ENCODE peak calls at places on chromosomes 13 and 19, in six cellular contexts. J is NCI-H1436, L is anterior cingulate cortex, W is stomach, X is NAMALWA, Z is NCI-H460. G is an unnamed sample.

GRCh38 chr13:21735621-21736401 is 64.9 kb downstream of the FGF9 start:
- DNase-seq in J (peak), X (no peak), W (no peak), Z (no peak), L (no peak), G (no peak)

GRCh38 chr19:6340493-6341201 is 7.2 kb upstream of the ACER1 start:
- DNase-seq in W (no peak), L (no peak), X (peak), Z (no peak), J (no peak), G (no peak)

GRCh38 chr13:30810261-30810701 is 74.9 kb downstream of the ALOX5AP start:
- DNase-seq in W (no peak), Z (no peak), J (no peak), L (no peak), X (no peak), G (no peak)

GRCh38 chr13:60655268-60655667 is 258.2 kb downstream of the TDRD3 start:
- DNase-seq in W (no peak), Z (no peak), L (no peak), J (no peak), X (no peak), G (no peak)

GRCh38 chr13:33033361-33033812 is 17.2 kb downstream of the KL start:
- DNase-seq in X (no peak), Z (no peak), L (no peak), W (no peak), J (no peak), G (no peak)

GRCh38 chr13:102609696-102610095 is 12.9 kb downstream of the TPP2 start:
- DNase-seq in J (no peak), X (no peak), L (no peak), Z (no peak), W (no peak), G (no peak)

GRCh38 chr19:46602392-46603194 is 1.5 kb downstream of the CALM3 start:
- DNase-seq in Z (no peak), L (no peak), W (no peak), J (no peak), X (no peak), G (no peak)

GRCh38 chr13:96781141-96781540 is 213.1 kb downstream of the OXGR1 start:
- DNase-seq in L (peak), W (no peak), Z (no peak), X (no peak), J (no peak), G (no peak)

GRCh38 chr13:37685206-37685605 is 86.6 kb upstream of the POSTN start:
- DNase-seq in L (no peak), J (no peak), Z (no peak), X (no peak), W (no peak), G (no peak)

GRCh38 chr13:67964091-67964490 is 734.0 kb upstream of the PCDH9 start:
- DNase-seq in Z (no peak), L (no peak), W (no peak), X (no peak), J (no peak), G (no peak)

GRCh38 chr13:113305208-113305607 is 8.2 kb downstream of the LAMP1 start:
- DNase-seq in W (no peak), X (no peak), Z (no peak), L (no peak), J (no peak), G (peak)

GRCh38 chr19:13796301-13797057 is 1.2 kb downstream of the ZSWIM4 start:
- DNase-seq in Z (no peak), J (no peak), X (no peak), W (peak), L (no peak), G (peak)

GRCh38 chr19:46131485-46132143 is 7.1 kb upstream of the IGFL3 start:
- DNase-seq in J (no peak), X (no peak), W (no peak), Z (no peak), L (no peak), G (no peak)

GRCh38 chr19:39187552-39187943 is 9.2 kb upstream of the NCCRP1 start:
- DNase-seq in Z (no peak), W (no peak), J (no peak), X (no peak), L (no peak), G (no peak)

GRCh38 chr19:43504426-43505185 is at the start of gene PHLDB3:
- DNase-seq in L (no peak), W (peak), Z (no peak), J (peak), X (no peak), G (no peak)

GRCh38 chr19:53867225-53868090 is at the start of gene MYADM:
- DNase-seq in J (no peak), Z (peak), W (peak), L (peak), X (peak), G (peak)

GRCh38 chr19:5154799-5155426 is 185.7 kb downstream of the PTPRS start:
- DNase-seq in X (no peak), J (no peak), L (no peak), Z (no peak), W (no peak), G (no peak)

GRCh38 chr13:19606152-19606551 is 27.3 kb upstream of the MPHOSPH8 start:
- DNase-seq in X (no peak), J (no peak), Z (no peak), L (peak), W (no peak), G (no peak)

GRCh38 chr19:35852029-35852780 is at the start of gene NPHS1:
- DNase-seq in W (no peak), Z (no peak), X (no peak), L (no peak), J (no peak), G (no peak)

GRCh38 chr13:26230703-26231102 is 8.6 kb upstream of the RNF6 start:
- DNase-seq in Z (no peak), J (no peak), X (no peak), W (no peak), L (no peak), G (no peak)

GRCh38 chr19:5214371-5214770 is 126.2 kb downstream of the PTPRS start:
- DNase-seq in W (no peak), J (no peak), X (no peak), L (no peak), Z (no peak), G (no peak)

GRCh38 chr19:55251296-55252081 is 7.3 kb downstream of the PPP6R1 start:
- DNase-seq in Z (no peak), L (no peak), X (no peak), J (no peak), W (peak), G (no peak)

GRCh38 chr13:113881614-113882265 is 17.9 kb upstream of the GAS6 start:
- DNase-seq in W (peak), X (no peak), Z (no peak), L (no peak), J (no peak), G (no peak)

GRCh38 chr13:45481688-45482087 is 16.9 kb downstream of the COG3 start:
- DNase-seq in X (no peak), Z (no peak), L (no peak), W (no peak), J (no peak), G (no peak)

GRCh38 chr19:2171349-2172145 is 7.8 kb downstream of the DOT1L start:
- DNase-seq in L (no peak), J (peak), X (peak), Z (no peak), W (peak), G (no peak)

GRCh38 chr19:4493104-4493928 is 21.2 kb downstream of the HDGFL2 start:
- DNase-seq in J (no peak), W (no peak), L (no peak), X (peak), Z (no peak), G (no peak)

GRCh38 chr19:2782357-2782935 is 627 bp downstream of the SGTA start:
- DNase-seq in Z (no peak), W (no peak), X (peak), L (no peak), J (no peak), G (no peak)

GRCh38 chr19:40219721-40220276 is 1.6 kb upstream of the TTC9B start:
- DNase-seq in X (peak), L (no peak), J (peak), W (no peak), Z (peak), G (peak)

GRCh38 chr13:91988331-91988730 is 589.9 kb downstream of the GPC5 start:
- DNase-seq in X (no peak), Z (no peak), L (no peak), J (no peak), W (no peak), G (no peak)

GRCh38 chr19:35757231-35757748 is 461 bp upstream of the HSPB6 start:
- DNase-seq in X (no peak), Z (no peak), J (no peak), W (peak), L (peak), G (peak)

GRCh38 chr13:105984236-105984635 is 551.2 kb downstream of the EFNB2 start:
- DNase-seq in L (no peak), J (no peak), W (no peak), Z (no peak), X (no peak), G (no peak)

GRCh38 chr19:1948676-1949075 is 7.7 kb downstream of the CSNK1G2 start:
- DNase-seq in J (no peak), Z (no peak), X (no peak), W (no peak), L (no peak), G (no peak)

GRCh38 chr13:113548778-113549621 is 35.6 kb upstream of the TFDP1 start:
- DNase-seq in Z (no peak), J (no peak), L (no peak), X (no peak), W (no peak), G (no peak)

GRCh38 chr19:13808856-13809255 is 13.6 kb downstream of the ZSWIM4 start:
- DNase-seq in L (no peak), Z (no peak), J (no peak), X (no peak), W (no peak), G (no peak)

GRCh38 chr19:33048806-33049676 is 15.6 kb downstream of the RHPN2 start:
- DNase-seq in X (no peak), J (no peak), L (no peak), Z (no peak), W (peak), G (no peak)

GRCh38 chr19:2721570-2722540 is 683 bp upstream of the DIRAS1 start:
- DNase-seq in X (no peak), J (no peak), Z (no peak), W (no peak), L (no peak), G (no peak)

GRCh38 chr13:112781881-112782361 is 92.1 kb downstream of the ATP11A start:
- DNase-seq in J (no peak), L (no peak), W (peak), Z (no peak), X (no peak), G (no peak)

GRCh38 chr19:48746738-48747575 is at the start of gene IZUMO1:
- DNase-seq in X (peak), Z (peak), J (no peak), W (peak), L (peak), G (peak)

GRCh38 chr19:53871448-53871847 is 3.8 kb downstream of the MYADM start:
- DNase-seq in Z (no peak), W (no peak), L (no peak), X (peak), J (no peak), G (no peak)